ENCODE peak calls at places on chromosomes 2 and 18, in six cellular contexts. X is AG10803, T is Right ventricle myocardium inferior, H is C1 segment of cervical spinal cord, D is mucosa of gallbladder, W is NAMALWA. G is an unnamed sample.
A peak's percentile ranks its signal among the peaks of the same experiment; 100 is the strongest.

GRCh38 chr2:79394485-79394859 is 118.4 kb upstream of the CTNNA2 start:
- DNase-seq in X (no peak), T (no peak), H (no peak), D (no peak), W (no peak), G (no peak)

GRCh38 chr2:218202266-218202665 is 14.7 kb upstream of the ARPC2 start:
- DNase-seq in X (peak; percentile 17), T (no peak), H (no peak), D (no peak), W (no peak), G (peak; percentile 48)

GRCh38 chr18:29501952-29502351 is 1325.0 kb upstream of the CDH2 start:
- DNase-seq in X (peak; percentile 43), T (no peak), H (no peak), D (no peak), W (no peak), G (no peak)

GRCh38 chr2:71801969-71802368 is 345.7 kb downstream of the CYP26B1 start:
- DNase-seq in X (peak; percentile 71), T (peak; percentile 72), H (peak; percentile 43), D (peak; percentile 61), W (peak; percentile 19), G (peak; percentile 71)

GRCh38 chr2:41955641-41956040 is 92.2 kb upstream of the PKDCC start:
- DNase-seq in X (no peak), T (no peak), H (no peak), D (no peak), W (peak; percentile 7), G (no peak)

GRCh38 chr18:6370886-6371635 is 43.6 kb downstream of the L3MBTL4 start:
- DNase-seq in X (no peak), T (no peak), H (no peak), D (peak; percentile 71), W (no peak), G (no peak)

GRCh38 chr2:133400411-133400810 is 167.9 kb downstream of the NCKAP5 start:
- DNase-seq in X (peak; percentile 18), T (no peak), H (no peak), D (no peak), W (no peak), G (no peak)

GRCh38 chr18:54764786-54765185 is 63.5 kb upstream of the RAB27B start:
- DNase-seq in X (no peak), T (no peak), H (no peak), D (no peak), W (no peak), G (no peak)

GRCh38 chr2:37916512-37917082 is 8.5 kb upstream of the RMDN2 start:
- DNase-seq in X (peak; percentile 100), T (no peak), H (peak; percentile 7), D (peak; percentile 61), W (no peak), G (peak; percentile 93)

GRCh38 chr2:201882353-201883095 is 76.2 kb downstream of the CDK15 start:
- DNase-seq in X (peak; percentile 74), T (no peak), H (no peak), D (no peak), W (peak; percentile 72), G (peak; percentile 54)

GRCh38 chr2:180130403-180130802 is 123.3 kb upstream of the CWC22 start:
- DNase-seq in X (peak; percentile 10), T (no peak), H (no peak), D (no peak), W (no peak), G (no peak)

GRCh38 chr18:30903566-30903965 is 139.0 kb downstream of the DSC3 start:
- DNase-seq in X (no peak), T (no peak), H (no peak), D (no peak), W (no peak), G (no peak)

GRCh38 chr2:206463685-206464084 is 20.4 kb downstream of the ADAM23 start:
- DNase-seq in X (no peak), T (no peak), H (no peak), D (no peak), W (no peak), G (no peak)

G was measured in cardiac muscle cell.